ENCODE peak calls at places on chromosomes 13 and 19, in four cellular contexts. Q is CD4-positive, alpha-beta memory T cell; N is A549; K is mammary epithelial cell. F is an unnamed sample.

GRCh38 chr19:7292352-7292949 is 1.8 kb downstream of the INSR start:
- DNase-seq in Q (no peak), N (no peak), K (no peak), F (no peak)

GRCh38 chr13:113059891-113060290 is 45.7 kb upstream of the F7 start:
- DNase-seq in Q (no peak), N (no peak), K (no peak), F (no peak)

GRCh38 chr13:19781526-19781925 is 1.2 kb downstream of the PSPC1 start:
- DNase-seq in Q (no peak), N (no peak), K (no peak), F (no peak)

GRCh38 chr19:55355213-55355821 is 798 bp upstream of the COX6B2 start:
- DNase-seq in Q (no peak), N (no peak), K (peak; percentile 87), F (no peak)

GRCh38 chr19:58024661-58025060 is 9.2 kb upstream of the ZSCAN1 start:
- DNase-seq in Q (no peak), N (no peak), K (no peak), F (no peak)

GRCh38 chr13:109366521-109366920 is 419.9 kb downstream of the IRS2 start:
- DNase-seq in Q (no peak), N (no peak), K (no peak), F (no peak)

GRCh38 chr13:54287062-54287764 is 1258.6 kb downstream of the OLFM4 start:
- DNase-seq in Q (no peak), N (no peak), K (no peak), F (no peak)

GRCh38 chr19:43798546-43799409 is 3.5 kb downstream of the LYPD5 start:
- DNase-seq in Q (peak; percentile 28), N (no peak), K (peak; percentile 90), F (no peak)

GRCh38 chr19:33461256-33462111 is 60.1 kb downstream of the PEPD start:
- DNase-seq in Q (no peak), N (no peak), K (no peak), F (no peak)

GRCh38 chr13:38566526-38566925 is 120.4 kb upstream of the FREM2 start:
- DNase-seq in Q (no peak), N (no peak), K (no peak), F (peak; percentile 21)

GRCh38 chr13:80338781-80339577 is 1.9 kb downstream of the SPRY2 start:
- DNase-seq in Q (no peak), N (no peak), K (peak; percentile 71), F (peak; percentile 67)

GRCh38 chr19:5612891-5613290 is 9.7 kb downstream of the SAFB2 start:
- DNase-seq in Q (no peak), N (no peak), K (no peak), F (no peak)

GRCh38 chr13:99230991-99231390 is 27.2 kb downstream of the GPR18 start:
- DNase-seq in Q (no peak), N (no peak), K (no peak), F (no peak)
- H3K4me1 ChIP-seq in Q (peaks cover 80% of the 10 kb centered on the region), N (peaks cover 6% of the 10 kb centered on the region), K (peaks cover 37% of the 10 kb centered on the region), F (peaks cover 16% of the 10 kb centered on the region)

GRCh38 chr19:1914826-1915341 is 9.7 kb downstream of the ADAT3 start:
- DNase-seq in Q (no peak), N (no peak), K (peak; percentile 78), F (no peak)
- H3K4me3 ChIP-seq in Q (no peak overlapping the region), N (no peak overlapping the region), K (peak overlapping the region; percentile 28), F (no peak overlapping the region)

GRCh38 chr13:99516153-99516929 is 15.1 kb downstream of the TM9SF2 start:
- DNase-seq in Q (no peak), N (no peak), K (no peak), F (no peak)
- H3K4me1 ChIP-seq in Q (peaks cover 44% of the 10 kb centered on the region), N (no peaks in the 10 kb centered on the region), K (peaks cover 10% of the 10 kb centered on the region), F (peaks cover 7% of the 10 kb centered on the region)

GRCh38 chr13:94711561-94712286 is 621 bp downstream of the SOX21 start:
- DNase-seq in Q (no peak), N (no peak), K (peak; percentile 37), F (peak; percentile 55)
- H3K4me3 ChIP-seq in Q (no peak overlapping the region), N (peak overlapping the region; percentile 55), K (peak overlapping the region; percentile 26), F (peak overlapping the region; percentile 62)

DNA sequence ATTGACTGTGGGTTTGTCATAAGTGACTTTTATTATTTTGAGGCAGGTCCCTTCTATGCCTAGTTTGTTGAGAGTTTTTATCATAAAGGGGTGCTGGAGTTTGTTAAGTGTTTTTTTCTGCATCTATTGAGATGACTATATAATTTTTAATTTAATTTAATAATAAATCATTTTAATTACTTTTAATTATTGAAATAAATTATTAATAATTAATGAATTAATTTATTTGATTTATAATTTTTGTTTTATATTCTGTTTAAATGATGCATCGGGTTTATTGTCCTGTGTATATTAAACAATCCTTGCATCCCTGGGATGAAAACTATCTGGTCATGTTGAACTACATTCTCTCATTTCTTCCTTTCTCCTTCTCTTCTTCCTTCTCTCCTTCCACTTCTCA is 1352.2 kb upstream of the PRR20A start:
- DNase-seq in Q (no peak), N (no peak), K (no peak), F (no peak)
- H3K4me1 ChIP-seq in Q (no peaks in the 10 kb centered on the region), N (no peaks in the 10 kb centered on the region), K (no peaks in the 10 kb centered on the region), F (no peaks in the 10 kb centered on the region)

GRCh38 chr13:75489502-75490263 is 7.7 kb upstream of the TBC1D4 start:
- DNase-seq in Q (no peak), N (no peak), K (peak; percentile 55), F (no peak)
- H3K4me3 ChIP-seq in Q (no peak overlapping the region), N (peak overlapping the region; percentile 19), K (peak overlapping the region; percentile 27), F (no peak overlapping the region)

DNA sequence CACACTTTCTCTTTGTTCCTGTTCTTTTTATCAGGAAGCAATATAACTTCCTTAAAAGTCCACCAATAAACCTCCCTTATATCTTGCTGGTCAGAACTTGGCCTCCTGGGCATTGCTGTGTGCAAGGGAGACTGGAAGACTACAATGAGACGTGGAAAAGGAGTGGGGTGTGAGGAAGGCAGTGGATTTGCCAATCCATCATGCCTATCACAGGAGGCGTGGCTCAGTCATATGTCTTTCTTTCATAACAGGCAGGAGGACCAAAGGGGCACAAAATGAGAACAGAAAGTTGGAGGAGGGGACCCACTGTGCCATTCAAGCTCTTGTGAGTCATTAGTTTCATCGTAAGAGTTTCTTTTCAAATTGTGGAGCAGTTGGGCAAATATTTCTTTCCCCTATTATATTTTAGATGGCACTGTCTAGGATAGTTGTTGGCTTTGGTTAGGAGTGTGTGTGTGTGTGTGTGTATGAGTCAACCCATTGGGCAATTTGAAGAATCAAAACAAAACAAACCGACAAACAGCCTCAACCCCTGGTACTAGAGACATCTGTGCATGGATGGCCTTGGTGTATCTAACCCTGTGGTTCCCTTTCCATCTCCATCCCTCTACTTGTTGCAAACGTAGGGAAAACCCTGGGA is 471.5 kb downstream of the TSHZ3 start:
- DNase-seq in Q (no peak), N (no peak), K (no peak), F (no peak)
- H3K4me1 ChIP-seq in Q (no peaks in the 10 kb centered on the region), N (no peaks in the 10 kb centered on the region), K (no peaks in the 10 kb centered on the region), F (no peaks in the 10 kb centered on the region)

GRCh38 chr19:13162749-13163608 is 12.8 kb downstream of the IER2 start:
- DNase-seq in Q (peak; percentile 70), N (no peak), K (peak; percentile 97), F (peak; percentile 94)

GRCh38 chr19:13165091-13165997 is 15.1 kb downstream of the IER2 start:
- DNase-seq in Q (no peak), N (no peak), K (no peak), F (peak; percentile 29)

GRCh38 chr19:13160557-13160956 is 10.3 kb downstream of the IER2 start:
- DNase-seq in Q (no peak), N (no peak), K (peak; percentile 27), F (no peak)

GRCh38 chr19:13164370-13165090 is 14.3 kb downstream of the IER2 start:
- DNase-seq in Q (peak; percentile 50), N (no peak), K (peak; percentile 75), F (peak; percentile 90)

DNA sequence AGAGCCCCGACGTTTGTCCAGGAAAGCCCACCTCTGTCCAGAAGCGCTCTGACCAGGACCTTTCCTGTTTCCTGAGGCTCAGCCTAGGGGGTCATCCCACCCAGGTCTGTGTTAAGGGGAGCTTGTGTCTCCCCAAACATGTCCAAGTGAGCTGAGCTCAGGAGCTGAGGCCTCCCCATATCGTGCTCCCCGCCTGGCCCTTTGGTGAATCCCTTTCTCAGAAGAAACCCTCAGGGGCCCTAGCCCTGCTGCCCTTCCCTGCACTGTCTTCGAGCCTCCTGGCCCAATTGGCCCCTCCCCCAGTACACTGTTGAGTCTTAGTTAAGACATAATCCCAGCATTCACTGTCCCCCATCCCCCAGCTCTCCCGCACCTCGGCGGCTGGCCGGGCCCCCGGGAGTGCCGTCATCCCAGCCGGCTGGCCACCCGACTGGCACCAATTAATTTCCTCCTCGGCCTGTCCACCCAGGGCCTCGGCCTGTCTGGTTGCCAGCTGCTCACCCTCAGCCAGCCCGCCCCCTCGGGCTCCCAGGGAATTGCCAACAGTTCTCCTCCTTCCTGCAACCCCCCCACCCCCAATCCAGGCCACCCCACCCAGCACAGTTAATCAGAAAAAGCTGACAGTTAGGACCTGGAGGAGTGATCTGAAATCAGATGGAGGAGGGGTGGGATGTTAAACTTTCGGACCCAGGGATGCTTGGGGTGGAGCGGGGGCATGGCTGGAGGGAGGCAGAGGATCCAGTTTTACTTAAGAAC is 13.6 kb downstream of the IER2 start:
- DNase-seq in Q (peak; percentile 40), N (no peak), K (peak; percentile 50), F (peak; percentile 95)
- H3K4me3 ChIP-seq in Q (peak overlapping the region; percentile 6), N (peak overlapping the region; percentile 41), K (peak overlapping the region; percentile 5), F (peak overlapping the region; percentile 27)

GRCh38 chr13:39581177-39581576 is 21.8 kb downstream of the LHFPL6 start:
- DNase-seq in Q (no peak), N (no peak), K (no peak), F (no peak)

GRCh38 chr13:39577203-39577602 is 25.8 kb downstream of the LHFPL6 start:
- DNase-seq in Q (no peak), N (no peak), K (no peak), F (no peak)

GRCh38 chr13:39575641-39576238 is 27.3 kb downstream of the LHFPL6 start:
- DNase-seq in Q (no peak), N (no peak), K (no peak), F (no peak)

GRCh38 chr13:39577833-39578232 is 25.2 kb downstream of the LHFPL6 start:
- DNase-seq in Q (no peak), N (no peak), K (no peak), F (no peak)

DNA sequence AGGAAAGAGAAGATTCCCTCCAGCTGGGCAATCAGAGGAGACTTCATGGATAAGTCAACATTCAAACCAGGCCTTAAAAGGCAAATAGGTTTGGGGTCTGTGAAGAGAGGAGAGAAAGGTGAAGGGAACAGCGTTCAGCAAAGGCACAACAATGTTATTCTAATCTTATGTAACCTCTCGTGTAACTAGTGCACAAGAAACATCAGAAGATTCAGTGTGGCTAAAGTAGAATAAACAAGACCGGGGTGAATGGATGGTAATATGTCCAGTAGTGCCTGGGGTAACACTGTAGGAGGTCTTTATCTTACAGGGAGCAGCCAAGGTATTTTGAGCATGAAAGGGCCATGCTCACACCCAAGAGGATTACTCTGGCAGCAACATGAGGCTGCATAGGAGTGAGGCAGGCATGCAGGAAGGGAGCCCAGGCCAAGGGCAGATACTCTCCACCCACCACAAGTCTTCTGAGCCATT is 24.1 kb downstream of the LHFPL6 start:
- DNase-seq in Q (no peak), N (no peak), K (no peak), F (no peak)
- H3K4me1 ChIP-seq in Q (no peaks in the 10 kb centered on the region), N (no peaks in the 10 kb centered on the region), K (no peaks in the 10 kb centered on the region), F (peaks cover 3% of the 10 kb centered on the region)

F was measured in HAP-1.